ENCODE peak calls at places on chromosome 15, in eight cellular contexts. N, R, D, K, Q, E, B and A are unnamed samples.

GRCh38 chr15:74994236-74994635 is 1.1 kb upstream of the SCAMP5 start:
- DNase-seq in N (no peak), R (no peak), D (no peak), K (no peak), Q (no peak), E (no peak), B (no peak), A (no peak)

GRCh38 chr15:58138106-58138505 is at the start of gene AQP9:
- DNase-seq in N (no peak), R (no peak), D (no peak), K (no peak), Q (no peak), E (no peak), B (no peak), A (no peak)

GRCh38 chr15:57747206-57747605 is 40.7 kb downstream of the POLR2M start:
- DNase-seq in N (peak), R (no peak), D (peak), K (peak), Q (no peak), E (no peak), B (no peak), A (no peak)

GRCh38 chr15:94815110-94815726 is 583.9 kb downstream of the MCTP2 start:
- DNase-seq in N (no peak), R (no peak), D (no peak), K (no peak), Q (no peak), E (no peak), B (no peak), A (no peak)

GRCh38 chr15:40909662-40910625 is 15.7 kb downstream of the VPS18 start:
- DNase-seq in N (no peak), R (peak), D (no peak), K (no peak), Q (peak), E (no peak), B (no peak), A (peak)

GRCh38 chr15:29613951-29614382 is 208.3 kb downstream of the TJP1 start:
- DNase-seq in N (peak), R (no peak), D (no peak), K (no peak), Q (no peak), E (no peak), B (no peak), A (peak)

GRCh38 chr15:41180206-41180789 is 50.3 kb downstream of the EXD1 start:
- DNase-seq in N (no peak), R (peak), D (no peak), K (no peak), Q (no peak), E (no peak), B (no peak), A (no peak)

GRCh38 chr15:60096157-60096556 is 92.0 kb downstream of the FOXB1 start:
- DNase-seq in N (no peak), R (no peak), D (no peak), K (no peak), Q (no peak), E (no peak), B (no peak), A (no peak)

GRCh38 chr15:79430901-79431635 is 1.1 kb upstream of the MINAR1 start:
- DNase-seq in N (no peak), R (no peak), D (no peak), K (no peak), Q (peak), E (no peak), B (peak), A (peak)

GRCh38 chr15:23067416-23067815 is 28.0 kb upstream of the TUBGCP5 start:
- DNase-seq in N (no peak), R (no peak), D (no peak), K (no peak), Q (no peak), E (no peak), B (no peak), A (no peak)

GRCh38 chr15:23072633-23073032 is 33.3 kb upstream of the TUBGCP5 start:
- DNase-seq in N (no peak), R (no peak), D (no peak), K (no peak), Q (no peak), E (no peak), B (no peak), A (no peak)

GRCh38 chr15:23065836-23066235 is 26.5 kb upstream of the TUBGCP5 start:
- DNase-seq in N (no peak), R (no peak), D (no peak), K (no peak), Q (no peak), E (no peak), B (no peak), A (no peak)

GRCh38 chr15:23073890-23074631 is 34.7 kb upstream of the TUBGCP5 start:
- DNase-seq in N (no peak), R (no peak), D (peak), K (peak), Q (peak), E (no peak), B (no peak), A (peak)

DNA sequence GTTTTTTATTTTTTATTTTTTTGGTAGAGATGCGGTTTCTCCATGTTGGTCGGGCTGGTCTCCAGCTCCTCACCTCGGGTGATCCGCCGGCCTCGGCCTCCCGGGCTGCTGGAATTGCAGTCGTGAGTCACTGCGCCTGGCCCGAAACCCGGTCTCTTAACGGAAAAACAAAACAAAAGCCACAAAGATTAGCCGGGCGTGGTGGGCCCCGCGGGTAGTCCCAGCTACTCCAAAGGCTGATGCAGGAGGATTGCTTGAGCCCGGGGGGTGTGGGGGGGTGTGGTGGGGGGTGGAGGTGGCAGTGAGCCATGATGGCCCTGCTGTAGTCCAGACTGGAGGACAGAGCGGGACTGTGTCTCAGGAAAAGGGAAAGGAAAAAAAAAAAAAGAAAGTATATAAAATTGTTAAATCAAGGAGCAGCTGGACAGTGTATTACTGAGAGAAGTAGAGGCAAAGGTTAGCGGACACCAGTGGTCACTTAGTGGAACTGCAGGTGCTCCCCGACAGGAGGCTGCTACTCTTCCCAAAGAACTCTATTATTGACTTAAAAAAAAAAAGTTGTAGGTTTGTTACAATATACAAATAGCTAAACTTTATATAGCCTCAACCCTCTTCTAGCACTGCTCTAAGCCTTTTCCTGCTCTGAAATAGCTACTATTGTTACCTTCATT is 30.3 kb upstream of the TUBGCP5 start:
- DNase-seq in N (no peak), R (no peak), D (no peak), K (no peak), Q (no peak), E (no peak), B (no peak), A (no peak)
- TF ChIP-seq CTCF in N (no peak), R (peak), D (no peak), K (no peak), Q (no peak), E (no peak), B (no peak), A (peak)

DNA sequence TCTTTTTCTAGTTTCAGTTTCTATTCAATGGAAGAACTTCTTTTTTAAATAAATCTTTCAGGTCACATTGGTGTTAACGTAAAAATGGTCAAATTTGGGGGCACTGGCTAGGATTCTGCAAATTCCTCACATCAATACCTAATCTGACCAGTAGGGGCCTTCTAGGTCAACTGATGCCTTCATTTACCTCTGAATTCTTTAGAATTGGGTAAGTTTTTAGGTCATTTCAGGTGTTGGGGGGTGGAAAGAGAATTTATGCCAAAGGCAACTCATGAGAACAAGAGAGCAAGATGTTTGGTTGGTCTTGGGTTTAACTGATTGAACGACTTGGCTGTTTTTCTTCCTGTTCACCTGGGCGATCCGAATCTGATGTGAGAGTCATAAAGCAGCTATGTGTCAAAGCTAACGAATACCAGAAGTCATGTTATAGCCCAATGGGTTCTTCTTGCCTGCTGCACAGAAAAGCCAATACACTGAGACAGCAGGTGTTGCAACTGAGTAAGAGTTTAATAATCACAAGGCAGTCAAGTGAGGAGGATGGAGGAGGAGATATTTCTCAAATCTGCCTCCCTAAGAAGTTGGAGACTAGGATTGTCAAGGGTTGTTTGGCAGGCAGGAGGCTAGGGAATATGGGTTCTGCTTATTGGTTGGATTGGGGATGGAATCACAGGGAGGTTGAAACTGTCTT is 15.3 kb downstream of the LRRC49 start:
- DNase-seq in N (no peak), R (no peak), D (no peak), K (no peak), Q (no peak), E (no peak), B (no peak), A (no peak)
- TF ChIP-seq CTCF in N (peak), R (peak), D (no peak), K (peak), Q (no peak), E (no peak), B (no peak), A (peak)

GRCh38 chr15:84654689-84655453 is 788 bp upstream of the WDR73 start:
- DNase-seq in N (peak), R (peak), D (peak), K (peak), Q (peak), E (peak), B (peak), A (peak)
- TF ChIP-seq CTCF in N (peak), R (peak), D (no peak), K (peak), Q (peak), E (peak), B (peak), A (peak)

DNA sequence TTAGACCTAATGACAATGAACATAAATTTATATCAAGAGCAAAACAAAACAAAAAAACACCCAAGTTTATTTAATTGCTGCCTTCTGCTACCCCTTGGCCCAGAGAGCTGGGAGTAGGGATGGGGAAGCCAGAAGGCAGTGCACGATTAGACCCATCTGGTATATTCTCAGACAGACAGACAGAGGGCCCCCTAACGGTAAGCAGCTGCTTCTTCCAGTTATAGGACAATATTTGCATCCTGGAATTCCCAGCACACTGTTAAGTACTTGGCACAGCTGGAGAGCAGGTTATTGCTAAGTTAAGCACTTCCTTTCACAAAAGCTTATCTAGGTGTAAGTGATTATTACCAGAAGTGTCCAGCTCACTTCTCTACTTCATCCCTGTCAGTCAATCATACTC is 39.3 kb downstream of the C2CD4B start:
- DNase-seq in N (peak), R (peak), D (peak), K (peak), Q (peak), E (no peak), B (peak), A (peak)
- TF ChIP-seq CTCF in N (no peak), R (peak), D (no peak), K (peak), Q (peak), E (peak), B (peak), A (peak)

GRCh38 chr15:27238209-27238608 is 267.2 kb downstream of the GABRG3 start:
- DNase-seq in N (no peak), R (no peak), D (no peak), K (no peak), Q (no peak), E (no peak), B (no peak), A (no peak)
- TF ChIP-seq CTCF in N (no peak), R (no peak), D (no peak), K (no peak), Q (no peak), E (no peak), B (no peak), A (no peak)

DNA sequence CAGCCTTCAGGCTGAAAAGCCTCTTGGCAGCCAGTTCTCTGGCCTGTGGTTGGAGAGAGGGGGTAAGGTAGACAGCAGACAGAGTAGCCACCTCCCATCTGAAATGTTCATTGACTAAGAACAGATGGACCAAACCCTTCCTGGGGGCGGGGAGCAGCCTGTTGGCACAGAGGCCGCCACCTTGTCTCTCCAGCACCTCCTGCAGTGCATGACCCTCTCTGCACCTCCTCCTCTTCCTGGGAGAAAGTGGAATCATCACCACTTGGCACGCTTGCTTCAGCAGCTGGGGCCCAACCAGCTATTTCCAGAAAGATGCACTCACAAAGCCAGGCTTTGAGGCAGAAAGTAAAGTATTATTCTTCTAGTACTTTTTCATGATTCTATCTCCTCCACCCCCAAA is 313.4 kb upstream of the CHRM5 start:
- DNase-seq in N (no peak), R (no peak), D (no peak), K (no peak), Q (no peak), E (no peak), B (no peak), A (no peak)
- TF ChIP-seq CTCF in N (no peak), R (no peak), D (no peak), K (no peak), Q (no peak), E (no peak), B (no peak), A (peak)

DNA sequence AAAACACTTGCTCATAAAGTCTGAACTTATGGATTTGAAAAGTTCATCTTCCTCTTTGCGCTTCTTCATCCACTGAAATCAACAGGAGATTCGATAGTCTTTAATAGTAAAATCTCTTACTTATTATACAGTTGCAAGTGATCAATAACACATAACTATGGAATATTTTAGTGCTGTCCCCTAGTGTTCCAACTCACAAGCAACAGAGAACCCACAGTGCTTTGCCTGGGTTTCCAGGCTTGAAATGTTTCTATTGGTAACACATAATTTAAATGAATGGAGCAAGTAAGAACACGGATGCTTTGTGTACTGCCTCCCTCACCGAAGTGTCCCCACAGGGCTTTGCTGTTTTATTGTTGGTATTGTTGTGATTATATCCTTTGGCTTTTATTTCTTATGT is 93.5 kb downstream of the WDR72 start:
- DNase-seq in N (no peak), R (no peak), D (no peak), K (no peak), Q (no peak), E (no peak), B (peak), A (no peak)
- TF ChIP-seq CTCF in N (no peak), R (no peak), D (no peak), K (no peak), Q (no peak), E (no peak), B (no peak), A (no peak)